ENCODE peak calls at places on chromosomes 2 and 18, in five cellular contexts. X, V, L, J and C are unnamed samples.

GRCh38 chr18:22165049-22165602 is 4.3 kb upstream of the GATA6 start:
- DNase-seq in X (no peak), J (peak), L (no peak), V (no peak), C (no peak)

GRCh38 chr2:175030380-175031271 is 25.4 kb upstream of the CHN1 start:
- DNase-seq in X (peak), V (peak), L (no peak), J (peak), C (peak)

GRCh38 chr2:109466674-109467575 is 146.8 kb downstream of the SEPTIN10 start:
- DNase-seq in J (peak), X (no peak), V (no peak), L (no peak), C (no peak)

GRCh38 chr2:95539290-95539689 is 52.5 kb upstream of the TRIM43 start:
- DNase-seq in X (no peak), V (no peak), J (no peak), L (no peak), C (peak)

GRCh38 chr2:229610871-229611270 is 103.5 kb downstream of the DNER start:
- DNase-seq in L (no peak), X (no peak), V (no peak), J (no peak), C (no peak)

GRCh38 chr18:57709335-57709734 is 87.7 kb upstream of the NARS1 start:
- DNase-seq in V (no peak), X (no peak), J (no peak), L (no peak), C (no peak)

GRCh38 chr2:132384491-132385186 is 32.0 kb upstream of the GPR39 start:
- DNase-seq in L (no peak), J (no peak), V (no peak), X (no peak), C (no peak)

GRCh38 chr2:164589522-164589921 is 31.8 kb downstream of the GRB14 start:
- DNase-seq in V (no peak), J (no peak), X (no peak), L (no peak), C (peak)

GRCh38 chr2:175676813-175677212 is 325.3 kb downstream of the LNPK start:
- DNase-seq in V (no peak), L (no peak), X (no peak), J (no peak), C (no peak)

GRCh38 chr2:200399046-200399445 is 92.6 kb downstream of the SPATS2L start:
- DNase-seq in V (no peak), L (no peak), J (no peak), X (no peak), C (peak)

GRCh38 chr2:190695739-190696138 is 46.9 kb downstream of the NAB1 start:
- DNase-seq in X (no peak), J (no peak), L (peak), V (no peak), C (peak)

GRCh38 chr2:173629076-173629475 is 274.4 kb downstream of the CDCA7 start:
- DNase-seq in X (no peak), V (no peak), L (no peak), J (no peak), C (no peak)

GRCh38 chr2:8494151-8494550 is 187.7 kb upstream of the ID2 start:
- DNase-seq in X (no peak), V (no peak), J (no peak), L (no peak), C (no peak)

GRCh38 chr2:144759746-144760145 is 239.8 kb upstream of the ZEB2 start:
- DNase-seq in V (no peak), X (no peak), J (no peak), L (no peak), C (no peak)

GRCh38 chr2:133607679-133608078 is 39.4 kb upstream of the NCKAP5 start:
- DNase-seq in L (no peak), X (no peak), V (no peak), J (no peak), C (no peak)

GRCh38 chr2:86078801-86079545 is 26.7 kb downstream of the POLR1A start:
- DNase-seq in V (no peak), X (no peak), J (no peak), L (no peak), C (peak)

GRCh38 chr2:95361216-95361980 is 41.1 kb upstream of the FAHD2A start:
- DNase-seq in V (no peak), L (no peak), X (no peak), J (peak), C (no peak)

GRCh38 chr2:128320609-128321420 is 2.1 kb upstream of the HS6ST1 start:
- DNase-seq in V (no peak), L (no peak), X (peak), J (peak), C (no peak)

GRCh38 chr18:46393230-46393629 is 263.8 kb downstream of the LOXHD1 start:
- DNase-seq in V (no peak), X (no peak), J (no peak), L (no peak), C (no peak)

DNA sequence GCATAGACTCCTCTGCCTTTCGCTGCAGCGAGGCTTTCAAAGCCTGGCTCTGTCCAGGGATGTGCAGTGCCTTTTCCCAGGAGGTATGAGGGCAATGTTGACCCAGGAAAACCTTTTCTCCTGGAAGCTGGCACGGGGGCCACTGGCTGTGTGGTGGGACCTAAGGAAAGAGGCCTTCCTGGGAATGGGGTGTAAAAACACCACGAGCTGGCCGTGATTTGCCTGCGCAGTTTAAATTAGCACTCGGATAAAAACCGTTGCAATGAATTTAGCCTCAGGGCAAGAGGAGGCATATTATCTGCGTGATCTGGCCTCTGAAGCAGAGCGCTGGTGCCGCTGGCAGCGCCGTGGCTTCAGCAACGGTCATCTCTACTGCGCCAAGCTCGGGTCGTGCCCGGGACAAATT is 3.0 kb downstream of the OSR1 start:
- DNase-seq in L (no peak), V (no peak), X (no peak), J (no peak), C (no peak)
- H3K4me3 ChIP-seq in L (no peak), V (peak), X (no peak), J (peak), C (peak)

DNA sequence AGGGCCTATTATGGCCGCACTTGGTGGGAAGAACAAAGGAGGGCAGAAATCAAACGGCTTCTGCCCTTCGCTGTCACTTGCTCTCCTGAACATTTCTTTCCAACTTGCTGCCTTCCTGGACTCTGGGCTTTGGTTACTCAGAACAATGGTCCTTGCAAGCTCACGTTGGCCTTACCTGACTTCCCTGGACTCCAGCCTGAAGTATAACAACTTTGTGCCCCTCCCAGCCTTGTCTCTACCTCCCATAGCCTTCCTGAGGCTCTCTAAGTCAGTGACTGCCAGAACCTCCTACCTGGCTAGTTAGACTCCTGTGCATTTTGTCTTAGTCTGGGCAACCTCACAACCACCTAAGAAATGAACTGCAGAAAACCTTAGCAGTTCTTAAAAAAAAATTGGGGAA is 30.2 kb upstream of the ITPRID2 start:
- DNase-seq in L (no peak), V (no peak), J (no peak), X (no peak), C (no peak)
- TF ChIP-seq CTCF in L (no peak), V (no peak), J (no peak), X (no peak), C (no peak)

GRCh38 chr2:3597567-3597966 is 2.7 kb downstream of the COLEC11 start:
- DNase-seq in L (no peak), X (no peak), V (no peak), J (no peak), C (no peak)

GRCh38 chr2:3595985-3596384 is 1.1 kb downstream of the COLEC11 start:
- DNase-seq in L (peak), X (no peak), J (no peak), V (no peak), C (no peak)

GRCh38 chr2:3595409-3595808 is 497 bp downstream of the COLEC11 start:
- DNase-seq in L (no peak), X (no peak), V (no peak), J (no peak), C (no peak)

GRCh38 chr2:3596891-3597290 is 2.0 kb downstream of the COLEC11 start:
- DNase-seq in L (no peak), V (no peak), X (no peak), J (no peak), C (no peak)

DNA sequence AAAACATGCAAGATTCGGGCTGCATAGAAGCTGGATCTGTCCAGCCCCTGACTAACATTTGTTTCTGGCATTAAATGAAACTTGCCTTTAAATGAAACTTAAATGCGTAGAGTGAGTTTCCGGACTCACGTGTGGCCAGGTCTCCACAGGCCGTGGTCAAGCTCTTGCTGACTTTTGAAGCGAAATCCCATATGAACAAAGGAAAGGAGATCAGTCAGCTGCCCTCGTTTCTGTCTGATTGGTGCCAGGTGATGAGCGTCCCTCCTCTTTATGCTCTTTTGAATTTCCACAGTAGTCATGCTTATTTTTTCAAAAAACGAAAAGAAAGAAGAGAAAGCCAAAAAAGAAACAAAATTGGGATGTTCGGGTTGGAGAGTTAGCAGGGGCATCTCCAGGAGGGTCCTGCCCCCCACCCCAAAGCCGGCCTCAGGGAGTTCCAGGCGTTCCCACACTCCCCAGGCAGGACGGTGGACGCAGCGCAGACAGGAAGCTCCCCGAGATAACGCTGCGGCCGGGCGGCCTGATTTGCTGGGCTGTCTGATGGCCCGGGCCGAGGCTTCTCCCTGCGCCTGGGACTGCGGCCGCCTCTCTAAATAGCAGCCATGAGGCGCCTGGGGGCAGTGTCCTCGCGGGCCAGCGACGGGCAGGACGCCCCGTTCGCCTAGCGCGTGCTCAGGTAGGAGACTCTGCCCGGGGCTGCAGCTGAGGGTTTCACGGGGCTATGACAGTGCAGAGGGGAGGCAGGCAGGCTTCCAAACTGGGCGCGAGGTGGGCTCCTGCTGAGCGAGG is at the start of gene COLEC11:
- DNase-seq in J (no peak), L (no peak), X (peak), V (no peak), C (no peak)
- H3K4me3 ChIP-seq in J (peak), L (no peak), X (peak), V (peak), C (no peak)

DNA sequence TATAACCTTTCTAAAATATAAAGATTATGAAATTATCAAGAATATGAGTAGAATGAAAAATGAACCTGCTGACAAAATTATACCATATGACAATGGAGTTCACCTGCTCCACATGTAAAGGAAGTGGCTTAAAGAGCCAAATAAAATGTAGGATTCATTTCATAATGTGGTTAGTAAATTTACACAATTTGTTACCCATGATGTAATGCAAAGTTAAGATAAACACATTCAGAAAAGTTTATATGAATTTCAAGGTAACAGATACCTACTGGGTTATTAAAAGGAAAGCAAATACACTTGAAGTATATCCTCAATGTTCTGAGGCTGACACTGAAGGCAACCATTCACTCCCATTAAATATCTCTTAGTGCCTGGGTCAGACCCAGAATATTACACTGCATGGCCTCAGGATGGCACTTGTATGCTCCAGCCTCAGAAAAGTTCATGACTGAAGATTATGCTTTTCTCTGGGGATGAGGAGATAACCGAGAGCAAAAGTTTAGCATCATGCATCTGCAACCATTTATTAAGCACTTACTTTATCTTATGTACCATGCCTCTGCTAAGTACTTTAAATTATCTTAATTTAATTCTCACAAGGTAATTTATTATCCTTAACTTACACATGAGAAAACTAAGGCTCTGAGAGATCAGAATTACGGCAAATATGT is 6.2 kb downstream of the STRN start:
- DNase-seq in L (no peak), X (no peak), J (no peak), V (no peak), C (no peak)
- TF ChIP-seq CTCF in L (no peak), X (no peak), J (no peak), V (no peak), C (no peak)

GRCh38 chr18:72692595-72692994 is 148.5 kb upstream of the CBLN2 start:
- DNase-seq in L (no peak), J (no peak), X (no peak), V (no peak), C (no peak)

GRCh38 chr18:72697706-72698105 is 153.6 kb upstream of the CBLN2 start:
- DNase-seq in V (no peak), L (no peak), J (no peak), X (no peak), C (no peak)

DNA sequence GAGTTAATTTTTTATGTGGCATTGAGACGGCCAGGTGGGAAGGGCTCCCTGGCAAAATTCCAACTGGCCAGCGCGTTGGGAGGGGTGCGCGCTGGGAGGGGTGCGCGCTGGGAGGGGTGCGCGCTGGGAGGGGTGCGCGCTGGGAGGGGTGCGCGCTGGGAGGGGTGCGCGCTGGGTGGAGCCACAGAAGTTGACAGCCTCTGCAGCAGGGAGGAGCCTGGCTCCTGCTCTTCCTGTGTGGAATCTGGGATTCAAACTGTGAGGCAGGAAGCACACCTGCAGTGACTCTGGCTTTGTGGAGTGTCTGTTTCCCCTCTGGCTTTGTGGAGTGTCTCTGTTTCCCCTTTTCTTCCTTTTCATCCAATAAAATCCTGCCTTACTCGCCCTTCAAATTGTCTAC is 147.9 kb upstream of the CBLN2 start:
- DNase-seq in V (no peak), X (no peak), L (no peak), J (no peak), C (no peak)
- H3K4me3 ChIP-seq in V (no peak), X (no peak), L (no peak), J (no peak), C (no peak)

GRCh38 chr2:27211241-27211942 is 449 bp upstream of the ATRAID start:
- DNase-seq in X (peak), J (no peak), V (no peak), L (no peak), C (peak)

GRCh38 chr2:27211943-27212625 is at the start of the genes ATRAID and SLC5A6:
- DNase-seq in J (peak), X (peak), V (peak), L (peak), C (peak)

GRCh38 chr2:27209621-27210401 is 2.0 kb upstream of the ATRAID start:
- DNase-seq in V (no peak), J (no peak), L (no peak), X (no peak), C (no peak)

GRCh38 chr2:27214936-27215335 is 2.2 kb upstream of the CAD start:
- DNase-seq in L (no peak), X (no peak), V (no peak), J (no peak), C (peak)

DNA sequence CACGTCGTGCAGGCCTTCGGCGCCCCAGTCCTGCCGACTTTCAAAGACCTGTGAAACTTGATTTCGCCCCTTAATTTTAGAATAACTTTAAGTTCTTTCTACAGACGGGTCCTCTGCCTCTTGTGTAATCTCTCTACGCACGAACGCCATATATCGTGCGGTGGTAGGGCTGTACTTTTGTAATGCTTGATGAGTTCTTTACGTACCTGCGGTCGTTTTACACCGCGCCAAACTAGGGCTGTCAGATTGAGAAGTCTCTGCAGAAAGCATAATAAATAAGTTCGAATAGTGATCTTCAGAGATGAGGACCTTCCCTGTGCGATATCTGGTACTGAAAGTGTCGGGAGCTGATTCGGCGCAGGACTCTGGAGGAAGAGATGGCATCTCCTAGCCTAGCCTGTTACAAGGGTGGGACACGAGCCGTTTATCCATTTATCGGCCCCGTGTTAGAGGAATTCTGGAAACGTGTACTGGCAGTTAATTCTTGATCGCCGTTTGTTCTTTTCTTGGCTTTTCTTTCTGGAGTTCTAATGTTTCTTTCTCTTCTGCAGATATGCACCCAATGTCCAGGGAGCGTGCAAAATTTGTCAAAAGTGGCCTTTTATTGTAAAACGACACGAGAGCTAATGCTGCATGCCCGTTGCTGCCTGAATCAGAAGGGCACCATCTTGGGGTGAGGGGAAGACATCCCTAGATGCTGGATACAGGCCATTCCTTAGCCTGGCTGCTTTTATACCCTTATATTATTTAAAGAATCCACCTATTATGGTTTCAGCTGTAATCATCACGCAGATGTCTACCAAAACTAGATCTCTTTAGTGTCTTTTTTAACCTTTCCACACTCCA is 781 bp upstream of the SLC5A6 start:
- DNase-seq in J (no peak), L (no peak), V (no peak), X (no peak), C (peak)
- TF ChIP-seq CTCF in J (no peak), L (no peak), V (no peak), X (no peak), C (no peak)

DNA sequence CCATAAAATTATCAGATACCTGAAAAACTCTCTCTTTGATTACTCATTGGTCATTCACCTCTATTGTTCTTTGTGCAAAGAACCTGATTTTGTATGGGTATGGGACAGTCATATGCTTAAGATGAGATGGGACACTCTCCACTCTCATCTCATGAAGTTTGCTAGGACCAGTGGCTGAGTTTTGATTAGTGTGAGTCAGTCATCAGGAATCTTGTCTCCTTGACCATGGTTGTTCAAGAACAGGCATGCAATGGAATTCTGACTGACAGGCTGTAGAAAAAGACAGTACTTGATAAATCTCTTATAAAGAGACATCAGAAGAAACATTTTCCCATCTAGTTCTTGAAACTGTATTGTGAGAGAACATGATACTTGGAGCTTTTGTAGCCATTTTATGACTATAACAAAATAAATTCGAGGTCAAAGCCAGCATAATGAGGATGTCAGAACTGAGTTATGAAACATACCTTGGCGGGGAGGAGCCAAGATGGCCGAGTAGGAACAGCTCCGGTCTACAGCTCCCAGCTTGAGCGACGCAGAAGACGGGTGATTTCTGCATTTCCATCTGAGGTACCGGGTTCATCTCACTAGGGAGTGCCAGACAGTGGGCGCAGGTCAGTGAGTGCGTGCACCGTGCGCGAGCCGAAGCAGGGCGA is 367.0 kb downstream of the NR4A2 start:
- DNase-seq in L (no peak), V (no peak), J (no peak), X (no peak), C (no peak)
- H3K4me3 ChIP-seq in L (no peak), V (no peak), J (no peak), X (no peak), C (no peak)

GRCh38 chr18:44686156-44686555 is 5.5 kb downstream of the SETBP1 start:
- DNase-seq in V (no peak), L (no peak), X (no peak), J (no peak), C (no peak)
- TF ChIP-seq CTCF in V (no peak), L (no peak), X (no peak), J (no peak), C (no peak)